ENCODE peak calls at places on chromosome 5, in ten cellular contexts. Z is fibroblast of the conjunctiva, V is SK-N-DZ, U is AG20443, K is left ventricle myocardium superior, Y is heart right ventricle, E is KBM-7, N is NCI-H1105, W is vagina, P is NCI-H2029 treated with DMSO at 0.1 percent for 48 hours. B is an unnamed sample.

GRCh38 chr5:142235870-142236672 is 88.8 kb downstream of the SPRY4 start:
- DNase-seq in Z (no peak), V (no peak), U (no peak), K (no peak), Y (no peak), E (no peak), N (no peak), W (no peak), P (no peak), B (no peak)

GRCh38 chr5:52801329-52801728 is 13.6 kb downstream of the ITGA1 start:
- DNase-seq in Z (no peak), V (peak), U (no peak), K (no peak), Y (no peak), E (peak), N (no peak), W (no peak), P (no peak), B (peak)

GRCh38 chr5:181234455-181235306 is 9.0 kb downstream of the RACK1 start:
- DNase-seq in Z (no peak), V (no peak), U (no peak), K (no peak), Y (no peak), E (no peak), N (no peak), W (no peak), P (no peak), B (peak)

GRCh38 chr5:100647461-100648230 is 112.5 kb downstream of the FAM174A start:
- DNase-seq in Z (no peak), V (no peak), U (no peak), K (peak), Y (peak), E (peak), N (peak), W (no peak), P (peak), B (no peak)

GRCh38 chr5:674630-675011 is 18.5 kb downstream of the TPPP start:
- DNase-seq in Z (no peak), V (no peak), U (no peak), K (no peak), Y (no peak), E (no peak), N (no peak), W (no peak), P (no peak), B (no peak)

GRCh38 chr5:78605611-78606010 is 43.0 kb downstream of the LHFPL2 start:
- DNase-seq in Z (no peak), V (no peak), U (no peak), K (no peak), Y (no peak), E (no peak), N (no peak), W (no peak), P (no peak), B (no peak)

GRCh38 chr5:132890817-132891216 is 17.3 kb downstream of the LEAP2 start:
- DNase-seq in Z (no peak), V (no peak), U (no peak), K (no peak), Y (no peak), E (no peak), N (no peak), W (no peak), P (no peak), B (no peak)

GRCh38 chr5:42021923-42022322 is 96.8 kb downstream of the FBXO4 start:
- DNase-seq in Z (no peak), V (no peak), U (no peak), K (no peak), Y (no peak), E (no peak), N (no peak), W (no peak), P (no peak), B (no peak)

GRCh38 chr5:74394543-74394923 is 246.0 kb downstream of the ENC1 start:
- DNase-seq in Z (no peak), V (no peak), U (no peak), K (no peak), Y (no peak), E (no peak), N (no peak), W (no peak), P (no peak), B (no peak)

GRCh38 chr5:173567548-173567947 is 48.9 kb downstream of the BOD1 start:
- DNase-seq in Z (no peak), V (no peak), U (no peak), K (no peak), Y (no peak), E (no peak), N (no peak), W (no peak), P (peak), B (no peak)

GRCh38 chr5:68012429-68012828 is 203.1 kb upstream of the PIK3R1 start:
- DNase-seq in Z (no peak), V (no peak), U (peak), K (no peak), Y (no peak), E (no peak), N (no peak), W (no peak), P (no peak), B (no peak)

GRCh38 chr5:175850165-175850845 is 21.1 kb upstream of the CPLX2 start:
- DNase-seq in Z (no peak), V (no peak), U (no peak), K (no peak), Y (no peak), E (no peak), N (no peak), W (no peak), P (no peak), B (no peak)

GRCh38 chr5:95969055-95969454 is 7.4 kb upstream of the ELL2 start:
- DNase-seq in Z (no peak), V (no peak), U (no peak), K (no peak), Y (no peak), E (no peak), N (no peak), W (no peak), P (no peak), B (no peak)

GRCh38 chr5:179371123-179371515 is 25.9 kb upstream of the ADAMTS2 start:
- DNase-seq in Z (no peak), V (no peak), U (no peak), K (no peak), Y (no peak), E (no peak), N (no peak), W (no peak), P (no peak), B (no peak)

GRCh38 chr5:66498791-66499207 is 97.4 kb upstream of the MAST4 start:
- DNase-seq in Z (no peak), V (no peak), U (peak), K (no peak), Y (no peak), E (no peak), N (no peak), W (no peak), P (no peak), B (no peak)

GRCh38 chr5:124650960-124651662 is 95.3 kb downstream of the ZNF608 start:
- DNase-seq in Z (no peak), V (no peak), U (no peak), K (no peak), Y (no peak), E (peak), N (no peak), W (no peak), P (no peak), B (peak)

GRCh38 chr5:172795401-172795977 is 24.5 kb upstream of the DUSP1 start:
- DNase-seq in Z (peak), V (no peak), U (peak), K (peak), Y (peak), E (no peak), N (no peak), W (no peak), P (no peak), B (no peak)

GRCh38 chr5:54234304-54234938 is 76.0 kb downstream of the ARL15 start:
- DNase-seq in Z (peak), V (no peak), U (peak), K (no peak), Y (no peak), E (peak), N (no peak), W (no peak), P (peak), B (no peak)

GRCh38 chr5:80315244-80315643 is 4.6 kb upstream of the SPZ1 start:
- DNase-seq in Z (no peak), V (no peak), U (no peak), K (no peak), Y (no peak), E (no peak), N (no peak), W (no peak), P (no peak), B (no peak)